ENCODE peak calls at places on chromosomes 1 and 21, in five cellular contexts. X is H9, B is mesenchymal stem cell, M is H1, F is trophoblast cell. Y is an unnamed sample.

GRCh38 chr1:209368864-209369598 is 214.5 kb upstream of the CAMK1G start:
- DNase-seq in X (no peak), B (no peak), M (no peak), F (no peak), Y (no peak)

GRCh38 chr1:86156571-86157455 is at the start of gene COL24A1:
- DNase-seq in X (peak), B (peak), M (no peak), F (peak), Y (peak)

GRCh38 chr1:31423418-31423947 is 10.5 kb downstream of the SERINC2 start:
- DNase-seq in X (no peak), B (no peak), M (no peak), F (no peak), Y (no peak)

GRCh38 chr21:45336535-45336810 is 48.8 kb upstream of the POFUT2 start:
- DNase-seq in X (no peak), B (no peak), M (no peak), F (no peak), Y (no peak)

GRCh38 chr1:111507411-111508201 is 4.2 kb upstream of the ADORA3 start:
- DNase-seq in X (peak), B (no peak), M (peak), F (peak), Y (peak)

GRCh38 chr1:36231191-36231590 is 6.9 kb downstream of the THRAP3 start:
- DNase-seq in X (no peak), B (no peak), M (no peak), F (no peak), Y (peak)

GRCh38 chr1:175530167-175530566 is 213.2 kb downstream of the TNR start:
- DNase-seq in X (peak), B (no peak), M (no peak), F (no peak), Y (no peak)

GRCh38 chr1:236997882-236998281 is 6.4 kb downstream of the MT1HL1 start:
- DNase-seq in X (peak), B (no peak), M (no peak), F (no peak), Y (no peak)

GRCh38 chr1:175002910-175003517 is 3.3 kb downstream of the CACYBP start:
- DNase-seq in X (no peak), B (no peak), M (no peak), F (no peak), Y (no peak)

GRCh38 chr1:234699795-234700665 is 90.1 kb upstream of the IRF2BP2 start:
- DNase-seq in X (peak), B (peak), M (no peak), F (peak), Y (no peak)

GRCh38 chr1:217431395-217431794 is 199.5 kb downstream of the GPATCH2 start:
- DNase-seq in X (no peak), B (no peak), M (no peak), F (no peak), Y (no peak)

GRCh38 chr1:58870298-58870676 is 86.4 kb upstream of the JUN start:
- DNase-seq in X (no peak), B (no peak), M (no peak), F (no peak), Y (no peak)

GRCh38 chr1:205534444-205534985 is 30.0 kb downstream of the CDK18 start:
- DNase-seq in X (no peak), B (no peak), M (no peak), F (no peak), Y (no peak)

GRCh38 chr1:35443768-35444518 is 113.3 kb downstream of the KIAA0319L start:
- DNase-seq in X (peak), B (no peak), M (no peak), F (no peak), Y (no peak)

GRCh38 chr1:184595609-184596008 is 159.0 kb downstream of the EDEM3 start:
- DNase-seq in X (no peak), B (peak), M (no peak), F (peak), Y (no peak)

GRCh38 chr1:31748265-31748859 is 15.8 kb downstream of the ADGRB2 start:
- DNase-seq in X (no peak), B (peak), M (no peak), F (peak), Y (no peak)

GRCh38 chr21:46551636-46552241 is 53.1 kb downstream of the S100B start:
- DNase-seq in X (peak), B (no peak), M (no peak), F (no peak), Y (no peak)

GRCh38 chr1:186486061-186486460 is 25.1 kb upstream of the PDC start:
- DNase-seq in X (no peak), B (no peak), M (no peak), F (no peak), Y (no peak)

GRCh38 chr1:19336543-19336942 is 24.4 kb downstream of the SLC66A1 start:
- DNase-seq in X (no peak), B (no peak), M (no peak), F (peak), Y (no peak)

GRCh38 chr1:5576111-5577065 is 415.8 kb downstream of the NPHP4 start:
- DNase-seq in X (no peak), B (no peak), M (no peak), F (no peak), Y (no peak)

GRCh38 chr1:226618380-226618779 is 69.8 kb downstream of the STUM start:
- DNase-seq in X (no peak), B (no peak), M (no peak), F (no peak), Y (no peak)

GRCh38 chr21:28240586-28240985 is 752.1 kb downstream of the LTN1 start:
- DNase-seq in X (no peak), B (no peak), M (no peak), F (no peak), Y (no peak)

GRCh38 chr1:40630488-40631223 is 34.8 kb downstream of the RIMS3 start:
- DNase-seq in X (peak), B (peak), M (no peak), F (peak), Y (peak)

GRCh38 chr1:64112281-64112680 is 91.1 kb upstream of the UBE2U start:
- DNase-seq in X (no peak), B (peak), M (no peak), F (peak), Y (no peak)

GRCh38 chr21:32382108-32382601 is 10.7 kb downstream of the URB1 start:
- DNase-seq in X (no peak), B (no peak), M (no peak), F (no peak), Y (no peak)

GRCh38 chr1:50603274-50604271 is 180.3 kb upstream of the DMRTA2 start:
- DNase-seq in X (no peak), B (peak), M (no peak), F (no peak), Y (no peak)

GRCh38 chr1:27455166-27455811 is 34.7 kb downstream of the WASF2 start:
- DNase-seq in X (no peak), B (no peak), M (no peak), F (peak), Y (no peak)

GRCh38 chr1:207058252-207058651 is 5.2 kb downstream of the PFKFB2 start:
- DNase-seq in X (no peak), B (no peak), M (no peak), F (no peak), Y (no peak)

GRCh38 chr1:209805341-209805781 is 581 bp downstream of the IRF6 start:
- DNase-seq in X (peak), B (no peak), M (no peak), F (peak), Y (no peak)

GRCh38 chr1:30275926-30276736 is 447.3 kb downstream of the MATN1 start:
- DNase-seq in X (peak), B (no peak), M (no peak), F (no peak), Y (no peak)

GRCh38 chr21:42158846-42159245 is 60.1 kb upstream of the ABCG1 start:
- DNase-seq in X (no peak), B (no peak), M (no peak), F (no peak), Y (no peak)

GRCh38 chr1:208081972-208082371 is 162.2 kb downstream of the PLXNA2 start:
- DNase-seq in X (peak), B (no peak), M (no peak), F (no peak), Y (no peak)

GRCh38 chr1:179753061-179753460 is 10.0 kb downstream of the FAM163A start:
- DNase-seq in X (no peak), B (no peak), M (no peak), F (no peak), Y (no peak)

GRCh38 chr1:206415913-206416312 is 54.4 kb upstream of the IKBKE start:
- DNase-seq in X (no peak), B (no peak), M (no peak), F (no peak), Y (no peak)

GRCh38 chr1:8677782-8678181 is 139.7 kb downstream of the RERE start:
- DNase-seq in X (no peak), B (peak), M (no peak), F (peak), Y (no peak)
- H3K27ac ChIP-seq in X (no peak), B (no peak), M (no peak), F (no peak), Y (no peak)

GRCh38 chr1:25944986-25945385 is 38.8 kb upstream of the STMN1 start:
- DNase-seq in X (no peak), B (peak), M (no peak), F (peak), Y (no peak)
- H2BK12ac ChIP-seq in X (no peak), B (no peak), M (no peak), F (peak), Y (no peak)

DNA sequence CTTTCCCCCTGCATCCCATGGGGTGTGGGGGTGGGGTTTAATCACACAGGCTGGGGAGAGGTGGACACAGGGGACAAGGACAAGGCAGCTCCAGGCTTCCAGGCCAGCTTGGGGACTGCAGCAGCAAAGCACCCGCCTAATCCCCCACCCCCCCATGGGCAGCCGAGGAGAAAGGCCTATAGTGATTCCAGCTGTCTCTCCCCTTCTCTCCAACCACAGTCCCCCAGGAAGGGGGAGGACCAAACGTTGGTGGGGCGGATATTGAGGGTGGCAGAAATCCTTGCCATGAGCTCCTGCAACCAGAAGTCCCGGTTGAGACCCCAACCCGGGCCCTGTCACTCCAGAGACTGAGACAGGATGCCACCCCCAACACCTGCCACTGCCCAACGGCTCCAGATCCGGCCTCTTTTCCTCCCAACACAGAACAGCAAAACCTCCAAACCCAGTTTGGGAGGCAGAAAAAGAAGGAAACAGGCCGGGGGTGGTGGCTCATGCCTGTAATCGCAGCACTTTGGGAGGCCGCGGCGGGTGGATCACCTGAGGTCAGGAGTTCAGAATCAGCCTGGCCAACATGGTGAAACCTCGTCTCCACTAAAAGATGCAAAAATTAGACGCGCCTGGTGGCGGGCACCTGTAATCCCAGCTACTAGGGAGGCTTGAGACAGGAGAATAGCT is 1.7 kb downstream of the EPHA2 start:
- DNase-seq in X (no peak), B (no peak), M (no peak), F (no peak), Y (no peak)
- H3K27ac ChIP-seq in X (no peak), B (peak), M (peak), F (no peak), Y (peak)

GRCh38 chr1:62362952-62363325 is 43.7 kb upstream of the KANK4 start:
- DNase-seq in X (no peak), B (no peak), M (no peak), F (no peak), Y (no peak)
- H2BK12ac ChIP-seq in X (no peak), B (no peak), M (no peak), F (no peak), Y (no peak)

Y was measured in neuronal stem cell.